ENCODE peak calls at places on chromosomes 12 and 14, in six cellular contexts. Q is gastrocnemius medialis; U is Peyer's patch; H is stromal cell of bone marrow; S is stimulated activated CD4-positive, alpha-beta T cell treated with anti-CD3 and anti-CD28 coated beads, TNF-alpha, amount 100 ng/mL, for 1 hour; C is naive B cell. D is an unnamed sample.

GRCh38 chr12:49198431-49199155 is 9.7 kb upstream of the TUBA1A start:
- DNase-seq in Q (no peak), U (no peak), H (peak; percentile 70), S (no peak), C (no peak), D (no peak)

GRCh38 chr12:91952916-91953315 is 192.7 kb downstream of the BTG1 start:
- DNase-seq in Q (no peak), U (no peak), H (no peak), S (no peak), C (no peak), D (no peak)

GRCh38 chr14:53295985-53296582 is 143.0 kb upstream of the DDHD1 start:
- DNase-seq in Q (no peak), U (no peak), H (peak; percentile 18), S (no peak), C (peak; percentile 31), D (no peak)

GRCh38 chr12:39294712-39295111 is 148.2 kb downstream of the KIF21A start:
- DNase-seq in Q (no peak), U (no peak), H (no peak), S (no peak), C (no peak), D (no peak)

GRCh38 chr14:101022916-101023435 is 119.5 kb upstream of the RTL1 start:
- DNase-seq in Q (no peak), U (peak; percentile 14), H (no peak), S (no peak), C (no peak), D (no peak)

GRCh38 chr14:61644834-61645233 is 50.5 kb upstream of the HIF1A start:
- DNase-seq in Q (no peak), U (no peak), H (no peak), S (no peak), C (peak; percentile 22), D (no peak)

GRCh38 chr12:55929306-55929791 is 1.6 kb upstream of the DGKA start:
- DNase-seq in Q (no peak), U (no peak), H (no peak), S (peak; percentile 74), C (peak; percentile 89), D (peak; percentile 51)

GRCh38 chr14:99899578-99900178 is 106.5 kb downstream of the EML1 start:
- DNase-seq in Q (no peak), U (no peak), H (no peak), S (no peak), C (no peak), D (no peak)

GRCh38 chr14:103136388-103137271 is 13.4 kb downstream of the TNFAIP2 start:
- DNase-seq in Q (peak; percentile 60), U (no peak), H (no peak), S (no peak), C (no peak), D (no peak)